ENCODE peak calls at places on chromosomes 12 and 14, in ten cellular contexts. G is HFF-Myc; B is astrocyte of the spinal cord; Z is GDM1; M is activated naive CD4-positive, alpha-beta T cell; F is small intestine; D is thoracic aorta; X is neural crest cell; I is NCI-H1092; S is MG63. N is an unnamed sample.

GRCh38 chr12:12349711-12350665 is at the start of gene MANSC1:
- DNase-seq in G (no peak), B (no peak), Z (no peak), M (peak), F (peak), D (no peak), X (peak), I (peak), S (peak), N (peak)

GRCh38 chr12:130184531-130185090 is 22.3 kb downstream of the FZD10 start:
- DNase-seq in G (no peak), B (no peak), Z (no peak), M (no peak), F (no peak), D (no peak), X (no peak), I (no peak), S (no peak), N (no peak)

GRCh38 chr12:10272466-10272865 is 35.2 kb upstream of the KLRD1 start:
- DNase-seq in G (no peak), B (no peak), Z (no peak), M (no peak), F (no peak), D (no peak), X (no peak), I (no peak), S (no peak), N (no peak)

GRCh38 chr12:49557917-49558215 is 10.1 kb downstream of the MCRS1 start:
- DNase-seq in G (no peak), B (no peak), Z (no peak), M (no peak), F (no peak), D (no peak), X (no peak), I (no peak), S (no peak), N (no peak)

GRCh38 chr14:33908540-33909223 is 42.2 kb downstream of the EGLN3 start:
- DNase-seq in G (no peak), B (no peak), Z (no peak), M (no peak), F (peak), D (no peak), X (no peak), I (no peak), S (no peak), N (no peak)

GRCh38 chr12:69570545-69571399 is 14.5 kb upstream of the CCT2 start:
- DNase-seq in G (no peak), B (peak), Z (no peak), M (no peak), F (peak), D (no peak), X (peak), I (no peak), S (peak), N (no peak)

GRCh38 chr14:33742166-33742565 is 208.7 kb downstream of the EGLN3 start:
- DNase-seq in G (no peak), B (peak), Z (no peak), M (no peak), F (no peak), D (no peak), X (no peak), I (no peak), S (no peak), N (no peak)

GRCh38 chr14:63276492-63277342 is 42.0 kb downstream of the GPHB5 start:
- DNase-seq in G (peak), B (peak), Z (no peak), M (no peak), F (peak), D (no peak), X (no peak), I (peak), S (no peak), N (no peak)

GRCh38 chr14:68050177-68050576 is 230.6 kb downstream of the RAD51B start:
- DNase-seq in G (no peak), B (no peak), Z (no peak), M (no peak), F (no peak), D (no peak), X (no peak), I (no peak), S (no peak), N (no peak)

GRCh38 chr12:57105011-57105753 is 6.0 kb downstream of the STAT6 start:
- DNase-seq in G (no peak), B (no peak), Z (no peak), M (no peak), F (no peak), D (no peak), X (no peak), I (no peak), S (no peak), N (no peak)

GRCh38 chr12:114443607-114444421 is 37.9 kb upstream of the TBX5 start:
- DNase-seq in G (no peak), B (no peak), Z (no peak), M (no peak), F (no peak), D (no peak), X (no peak), I (no peak), S (no peak), N (no peak)

GRCh38 chr12:997505-997904 is 6.5 kb downstream of the ERC1 start:
- DNase-seq in G (no peak), B (no peak), Z (no peak), M (no peak), F (no peak), D (no peak), X (no peak), I (no peak), S (no peak), N (no peak)

GRCh38 chr12:23096321-23096720 is 471.4 kb downstream of the ETNK1 start:
- DNase-seq in G (no peak), B (no peak), Z (no peak), M (no peak), F (no peak), D (no peak), X (no peak), I (no peak), S (no peak), N (no peak)

GRCh38 chr14:58469309-58469708 is 41.8 kb downstream of the KIAA0586 start:
- DNase-seq in G (no peak), B (no peak), Z (no peak), M (no peak), F (no peak), D (no peak), X (no peak), I (no peak), S (no peak), N (no peak)

GRCh38 chr14:94227029-94227428 is 52.9 kb downstream of the PPP4R4 start:
- DNase-seq in G (no peak), B (no peak), Z (no peak), M (no peak), F (no peak), D (no peak), X (no peak), I (no peak), S (no peak), N (no peak)

GRCh38 chr12:802242-802995 is 50.0 kb downstream of the WNK1 start:
- DNase-seq in G (no peak), B (no peak), Z (no peak), M (no peak), F (no peak), D (no peak), X (no peak), I (no peak), S (no peak), N (no peak)

GRCh38 chr14:79567306-79567705 is 644.0 kb downstream of the DIO2 start:
- DNase-seq in G (no peak), B (no peak), Z (no peak), M (no peak), F (no peak), D (no peak), X (no peak), I (no peak), S (no peak), N (no peak)

GRCh38 chr12:49334226-49334625 is 2.8 kb downstream of the C1QL4 start:
- DNase-seq in G (no peak), B (no peak), Z (no peak), M (no peak), F (no peak), D (no peak), X (no peak), I (no peak), S (no peak), N (no peak)

GRCh38 chr14:37903561-37904191 is 304.0 kb upstream of the SSTR1 start:
- DNase-seq in G (peak), B (peak), Z (peak), M (no peak), F (peak), D (no peak), X (peak), I (peak), S (no peak), N (no peak)

GRCh38 chr12:90987520-90987919 is 17.3 kb downstream of the EPYC start:
- DNase-seq in G (no peak), B (no peak), Z (no peak), M (no peak), F (no peak), D (no peak), X (no peak), I (no peak), S (no peak), N (no peak)

GRCh38 chr14:64040044-64040443 is 187.2 kb downstream of the SYNE2 start:
- DNase-seq in G (no peak), B (peak), Z (no peak), M (no peak), F (no peak), D (no peak), X (no peak), I (no peak), S (no peak), N (no peak)

GRCh38 chr12:107163413-107163812 is 70.1 kb upstream of the CRY1 start:
- DNase-seq in G (no peak), B (no peak), Z (no peak), M (no peak), F (no peak), D (no peak), X (no peak), I (no peak), S (no peak), N (no peak)

GRCh38 chr14:89650077-89650978 is 233.3 kb upstream of the FOXN3 start:
- DNase-seq in G (no peak), B (no peak), Z (no peak), M (no peak), F (peak), D (no peak), X (no peak), I (no peak), S (no peak), N (no peak)

GRCh38 chr12:95506707-95507523 is 33.0 kb downstream of the METAP2 start:
- DNase-seq in G (no peak), B (no peak), Z (no peak), M (no peak), F (no peak), D (no peak), X (no peak), I (no peak), S (peak), N (no peak)

N was measured in sciatic nerve.